ENCODE peak calls at places on chromosome 22, in nine cellular contexts. One of them, this sample, is unnamed.

GRCh38 chr22:23402275-23403151 is 177.6 kb downstream of the IGLL1 start:
- DNase-seq in cardiac muscle cell: peak; percentile 75
- DNase-seq in endothelial cell: peak; percentile 82
- DNase-seq in stimulated activated CD8-positive, alpha-beta memory T cell treated with anti-CD3 and anti-CD28 coated beads, Interleukin-7, amount 100 ng/mL, for 24 hours: no peak
- DNase-seq in esophagus squamous epithelium: no peak
- DNase-seq in right cardiac atrium: peak; percentile 87
- DNase-seq in GM23338: peak; percentile 88
- DNase-seq in SW 1271: no peak
- DNase-seq in HEK293T: peak; percentile 91
- DNase-seq in this sample: peak; percentile 84

GRCh38 chr22:24819941-24820461 is 14.0 kb downstream of the SGSM1 start:
- DNase-seq in cardiac muscle cell: peak; percentile 68
- DNase-seq in endothelial cell: no peak
- DNase-seq in stimulated activated CD8-positive, alpha-beta memory T cell treated with anti-CD3 and anti-CD28 coated beads, Interleukin-7, amount 100 ng/mL, for 24 hours: no peak
- DNase-seq in esophagus squamous epithelium: no peak
- DNase-seq in right cardiac atrium: peak; percentile 89
- DNase-seq in GM23338: no peak
- DNase-seq in SW 1271: no peak
- DNase-seq in HEK293T: no peak
- DNase-seq in this sample: no peak

GRCh38 chr22:48649031-48649430 is 1178.6 kb downstream of the BRD1 start:
- DNase-seq in cardiac muscle cell: no peak
- DNase-seq in endothelial cell: no peak
- DNase-seq in stimulated activated CD8-positive, alpha-beta memory T cell treated with anti-CD3 and anti-CD28 coated beads, Interleukin-7, amount 100 ng/mL, for 24 hours: no peak
- DNase-seq in esophagus squamous epithelium: no peak
- DNase-seq in right cardiac atrium: peak; percentile 11
- DNase-seq in GM23338: no peak
- DNase-seq in SW 1271: no peak
- DNase-seq in HEK293T: no peak
- DNase-seq in this sample: no peak

GRCh38 chr22:27930246-27931060 is 11.4 kb upstream of the PITPNB start:
- DNase-seq in cardiac muscle cell: peak; percentile 12
- DNase-seq in endothelial cell: no peak
- DNase-seq in stimulated activated CD8-positive, alpha-beta memory T cell treated with anti-CD3 and anti-CD28 coated beads, Interleukin-7, amount 100 ng/mL, for 24 hours: no peak
- DNase-seq in esophagus squamous epithelium: no peak
- DNase-seq in right cardiac atrium: no peak
- DNase-seq in GM23338: peak; percentile 8
- DNase-seq in SW 1271: no peak
- DNase-seq in HEK293T: no peak
- DNase-seq in this sample: no peak

GRCh38 chr22:25447067-25447688 is 117.3 kb upstream of the GRK3 start:
- DNase-seq in cardiac muscle cell: no peak
- DNase-seq in endothelial cell: no peak
- DNase-seq in stimulated activated CD8-positive, alpha-beta memory T cell treated with anti-CD3 and anti-CD28 coated beads, Interleukin-7, amount 100 ng/mL, for 24 hours: no peak
- DNase-seq in esophagus squamous epithelium: no peak
- DNase-seq in right cardiac atrium: no peak
- DNase-seq in GM23338: peak; percentile 21
- DNase-seq in SW 1271: no peak
- DNase-seq in HEK293T: no peak
- DNase-seq in this sample: no peak

GRCh38 chr22:44030051-44030701 is 6.1 kb downstream of the PARVB start:
- DNase-seq in cardiac muscle cell: no peak
- DNase-seq in endothelial cell: no peak
- DNase-seq in stimulated activated CD8-positive, alpha-beta memory T cell treated with anti-CD3 and anti-CD28 coated beads, Interleukin-7, amount 100 ng/mL, for 24 hours: no peak
- DNase-seq in esophagus squamous epithelium: no peak
- DNase-seq in right cardiac atrium: no peak
- DNase-seq in GM23338: no peak
- DNase-seq in SW 1271: no peak
- DNase-seq in HEK293T: no peak
- DNase-seq in this sample: no peak

GRCh38 chr22:42976131-42976530 is 38.8 kb downstream of the PACSIN2 start:
- DNase-seq in cardiac muscle cell: no peak
- DNase-seq in endothelial cell: no peak
- DNase-seq in stimulated activated CD8-positive, alpha-beta memory T cell treated with anti-CD3 and anti-CD28 coated beads, Interleukin-7, amount 100 ng/mL, for 24 hours: no peak
- DNase-seq in esophagus squamous epithelium: no peak
- DNase-seq in right cardiac atrium: no peak
- DNase-seq in GM23338: peak; percentile 48
- DNase-seq in SW 1271: no peak
- DNase-seq in HEK293T: no peak
- DNase-seq in this sample: no peak

GRCh38 chr22:36334838-36335603 is 52.7 kb downstream of the MYH9 start:
- DNase-seq in cardiac muscle cell: peak; percentile 67
- DNase-seq in endothelial cell: no peak
- DNase-seq in stimulated activated CD8-positive, alpha-beta memory T cell treated with anti-CD3 and anti-CD28 coated beads, Interleukin-7, amount 100 ng/mL, for 24 hours: no peak
- DNase-seq in esophagus squamous epithelium: no peak
- DNase-seq in right cardiac atrium: peak; percentile 78
- DNase-seq in GM23338: no peak
- DNase-seq in SW 1271: no peak
- DNase-seq in HEK293T: no peak
- DNase-seq in this sample: no peak

GRCh38 chr22:45120931-45121330 is 42.8 kb upstream of the NUP50 start:
- DNase-seq in cardiac muscle cell: no peak
- DNase-seq in endothelial cell: no peak
- DNase-seq in stimulated activated CD8-positive, alpha-beta memory T cell treated with anti-CD3 and anti-CD28 coated beads, Interleukin-7, amount 100 ng/mL, for 24 hours: no peak
- DNase-seq in esophagus squamous epithelium: no peak
- DNase-seq in right cardiac atrium: no peak
- DNase-seq in GM23338: no peak
- DNase-seq in SW 1271: no peak
- DNase-seq in HEK293T: no peak
- DNase-seq in this sample: no peak

GRCh38 chr22:47610281-47610680 is 847.8 kb downstream of the TBC1D22A start:
- DNase-seq in cardiac muscle cell: no peak
- DNase-seq in endothelial cell: no peak
- DNase-seq in stimulated activated CD8-positive, alpha-beta memory T cell treated with anti-CD3 and anti-CD28 coated beads, Interleukin-7, amount 100 ng/mL, for 24 hours: no peak
- DNase-seq in esophagus squamous epithelium: no peak
- DNase-seq in right cardiac atrium: no peak
- DNase-seq in GM23338: no peak
- DNase-seq in SW 1271: no peak
- DNase-seq in HEK293T: no peak
- DNase-seq in this sample: no peak

GRCh38 chr22:38523479-38523878 is 17.4 kb upstream of the DDX17 start:
- DNase-seq in cardiac muscle cell: no peak
- DNase-seq in endothelial cell: no peak
- DNase-seq in stimulated activated CD8-positive, alpha-beta memory T cell treated with anti-CD3 and anti-CD28 coated beads, Interleukin-7, amount 100 ng/mL, for 24 hours: no peak
- DNase-seq in esophagus squamous epithelium: no peak
- DNase-seq in right cardiac atrium: no peak
- DNase-seq in GM23338: no peak
- DNase-seq in SW 1271: no peak
- DNase-seq in HEK293T: no peak
- DNase-seq in this sample: no peak

GRCh38 chr22:32776800-32777199 is 24.7 kb upstream of the TIMP3 start:
- DNase-seq in cardiac muscle cell: no peak
- DNase-seq in endothelial cell: no peak
- DNase-seq in stimulated activated CD8-positive, alpha-beta memory T cell treated with anti-CD3 and anti-CD28 coated beads, Interleukin-7, amount 100 ng/mL, for 24 hours: no peak
- DNase-seq in esophagus squamous epithelium: no peak
- DNase-seq in right cardiac atrium: no peak
- DNase-seq in GM23338: no peak
- DNase-seq in SW 1271: no peak
- DNase-seq in HEK293T: no peak
- DNase-seq in this sample: no peak

GRCh38 chr22:28072066-28072465 is 153.0 kb upstream of the PITPNB start:
- DNase-seq in cardiac muscle cell: no peak
- DNase-seq in endothelial cell: no peak
- DNase-seq in stimulated activated CD8-positive, alpha-beta memory T cell treated with anti-CD3 and anti-CD28 coated beads, Interleukin-7, amount 100 ng/mL, for 24 hours: no peak
- DNase-seq in esophagus squamous epithelium: no peak
- DNase-seq in right cardiac atrium: no peak
- DNase-seq in GM23338: no peak
- DNase-seq in SW 1271: no peak
- DNase-seq in HEK293T: no peak
- DNase-seq in this sample: no peak

GRCh38 chr22:28112548-28113043 is 193.5 kb upstream of the PITPNB start:
- DNase-seq in cardiac muscle cell: peak; percentile 72
- DNase-seq in endothelial cell: peak; percentile 16
- DNase-seq in stimulated activated CD8-positive, alpha-beta memory T cell treated with anti-CD3 and anti-CD28 coated beads, Interleukin-7, amount 100 ng/mL, for 24 hours: no peak
- DNase-seq in esophagus squamous epithelium: no peak
- DNase-seq in right cardiac atrium: peak; percentile 74
- DNase-seq in GM23338: peak; percentile 41
- DNase-seq in SW 1271: peak; percentile 11
- DNase-seq in HEK293T: peak; percentile 67
- DNase-seq in this sample: peak; percentile 82

GRCh38 chr22:38214248-38215056 is 12.7 kb downstream of the MAFF start:
- DNase-seq in cardiac muscle cell: peak; percentile 82
- DNase-seq in endothelial cell: peak; percentile 75
- DNase-seq in stimulated activated CD8-positive, alpha-beta memory T cell treated with anti-CD3 and anti-CD28 coated beads, Interleukin-7, amount 100 ng/mL, for 24 hours: no peak
- DNase-seq in esophagus squamous epithelium: no peak
- DNase-seq in right cardiac atrium: peak; percentile 89
- DNase-seq in GM23338: peak; percentile 92
- DNase-seq in SW 1271: no peak
- DNase-seq in HEK293T: peak; percentile 100
- DNase-seq in this sample: peak; percentile 95

GRCh38 chr22:31850135-31850534 is 94.2 kb upstream of the YWHAH start:
- DNase-seq in cardiac muscle cell: no peak
- DNase-seq in endothelial cell: no peak
- DNase-seq in stimulated activated CD8-positive, alpha-beta memory T cell treated with anti-CD3 and anti-CD28 coated beads, Interleukin-7, amount 100 ng/mL, for 24 hours: no peak
- DNase-seq in esophagus squamous epithelium: no peak
- DNase-seq in right cardiac atrium: no peak
- DNase-seq in GM23338: no peak
- DNase-seq in SW 1271: no peak
- DNase-seq in HEK293T: no peak
- DNase-seq in this sample: no peak

GRCh38 chr22:21865041-21865440 is 2.4 kb downstream of the MAPK1 start:
- DNase-seq in cardiac muscle cell: peak; percentile 87
- DNase-seq in endothelial cell: no peak
- DNase-seq in stimulated activated CD8-positive, alpha-beta memory T cell treated with anti-CD3 and anti-CD28 coated beads, Interleukin-7, amount 100 ng/mL, for 24 hours: no peak
- DNase-seq in esophagus squamous epithelium: no peak
- DNase-seq in right cardiac atrium: peak; percentile 70
- DNase-seq in GM23338: no peak
- DNase-seq in SW 1271: no peak
- DNase-seq in HEK293T: no peak
- DNase-seq in this sample: no peak

GRCh38 chr22:37486224-37486845 is at the start of gene MFNG:
- DNase-seq in cardiac muscle cell: peak; percentile 25
- DNase-seq in endothelial cell: peak; percentile 73
- DNase-seq in stimulated activated CD8-positive, alpha-beta memory T cell treated with anti-CD3 and anti-CD28 coated beads, Interleukin-7, amount 100 ng/mL, for 24 hours: peak; percentile 45
- DNase-seq in esophagus squamous epithelium: peak; percentile 51
- DNase-seq in right cardiac atrium: peak; percentile 88
- DNase-seq in GM23338: peak; percentile 82
- DNase-seq in SW 1271: peak; percentile 32
- DNase-seq in HEK293T: peak; percentile 76
- DNase-seq in this sample: peak; percentile 59

GRCh38 chr22:38081636-38081940 is 2.4 kb downstream of the SLC16A8 start:
- DNase-seq in cardiac muscle cell: no peak
- DNase-seq in endothelial cell: no peak
- DNase-seq in stimulated activated CD8-positive, alpha-beta memory T cell treated with anti-CD3 and anti-CD28 coated beads, Interleukin-7, amount 100 ng/mL, for 24 hours: no peak
- DNase-seq in esophagus squamous epithelium: no peak
- DNase-seq in right cardiac atrium: no peak
- DNase-seq in GM23338: no peak
- DNase-seq in SW 1271: no peak
- DNase-seq in HEK293T: no peak
- DNase-seq in this sample: no peak

GRCh38 chr22:20315337-20316216 is 4.3 kb downstream of the DGCR6L start:
- DNase-seq in cardiac muscle cell: no peak
- DNase-seq in endothelial cell: no peak
- DNase-seq in stimulated activated CD8-positive, alpha-beta memory T cell treated with anti-CD3 and anti-CD28 coated beads, Interleukin-7, amount 100 ng/mL, for 24 hours: no peak
- DNase-seq in esophagus squamous epithelium: no peak
- DNase-seq in right cardiac atrium: peak; percentile 37
- DNase-seq in GM23338: no peak
- DNase-seq in SW 1271: no peak
- DNase-seq in HEK293T: no peak
- DNase-seq in this sample: no peak

GRCh38 chr22:32572741-32573140 is 98.1 kb downstream of the FBXO7 start:
- DNase-seq in cardiac muscle cell: no peak
- DNase-seq in endothelial cell: no peak
- DNase-seq in stimulated activated CD8-positive, alpha-beta memory T cell treated with anti-CD3 and anti-CD28 coated beads, Interleukin-7, amount 100 ng/mL, for 24 hours: no peak
- DNase-seq in esophagus squamous epithelium: no peak
- DNase-seq in right cardiac atrium: no peak
- DNase-seq in GM23338: no peak
- DNase-seq in SW 1271: no peak
- DNase-seq in HEK293T: no peak
- DNase-seq in this sample: no peak

GRCh38 chr22:45995405-45996101 is 18.6 kb upstream of the WNT7B start:
- DNase-seq in cardiac muscle cell: no peak
- DNase-seq in endothelial cell: no peak
- DNase-seq in stimulated activated CD8-positive, alpha-beta memory T cell treated with anti-CD3 and anti-CD28 coated beads, Interleukin-7, amount 100 ng/mL, for 24 hours: no peak
- DNase-seq in esophagus squamous epithelium: no peak
- DNase-seq in right cardiac atrium: peak; percentile 54
- DNase-seq in GM23338: no peak
- DNase-seq in SW 1271: no peak
- DNase-seq in HEK293T: no peak
- DNase-seq in this sample: no peak

GRCh38 chr22:39955675-39956074 is 4.5 kb upstream of the TMA7B start:
- DNase-seq in cardiac muscle cell: peak; percentile 37
- DNase-seq in endothelial cell: no peak
- DNase-seq in stimulated activated CD8-positive, alpha-beta memory T cell treated with anti-CD3 and anti-CD28 coated beads, Interleukin-7, amount 100 ng/mL, for 24 hours: no peak
- DNase-seq in esophagus squamous epithelium: no peak
- DNase-seq in right cardiac atrium: no peak
- DNase-seq in GM23338: no peak
- DNase-seq in SW 1271: no peak
- DNase-seq in HEK293T: no peak
- DNase-seq in this sample: no peak

GRCh38 chr22:25623310-25623734 is 58.8 kb downstream of the GRK3 start:
- DNase-seq in cardiac muscle cell: no peak
- DNase-seq in endothelial cell: no peak
- DNase-seq in stimulated activated CD8-positive, alpha-beta memory T cell treated with anti-CD3 and anti-CD28 coated beads, Interleukin-7, amount 100 ng/mL, for 24 hours: no peak
- DNase-seq in esophagus squamous epithelium: no peak
- DNase-seq in right cardiac atrium: no peak
- DNase-seq in GM23338: no peak
- DNase-seq in SW 1271: no peak
- DNase-seq in HEK293T: no peak
- DNase-seq in this sample: no peak

GRCh38 chr22:37211853-37212173 is 464 bp downstream of the SSTR3 start:
- DNase-seq in cardiac muscle cell: no peak
- DNase-seq in endothelial cell: no peak
- DNase-seq in stimulated activated CD8-positive, alpha-beta memory T cell treated with anti-CD3 and anti-CD28 coated beads, Interleukin-7, amount 100 ng/mL, for 24 hours: no peak
- DNase-seq in esophagus squamous epithelium: no peak
- DNase-seq in right cardiac atrium: no peak
- DNase-seq in GM23338: no peak
- DNase-seq in SW 1271: no peak
- DNase-seq in HEK293T: no peak
- DNase-seq in this sample: no peak

GRCh38 chr22:39717099-39717498 is 146.5 kb downstream of the CACNA1I start:
- DNase-seq in cardiac muscle cell: no peak
- DNase-seq in endothelial cell: no peak
- DNase-seq in stimulated activated CD8-positive, alpha-beta memory T cell treated with anti-CD3 and anti-CD28 coated beads, Interleukin-7, amount 100 ng/mL, for 24 hours: no peak
- DNase-seq in esophagus squamous epithelium: no peak
- DNase-seq in right cardiac atrium: no peak
- DNase-seq in GM23338: no peak
- DNase-seq in SW 1271: no peak
- DNase-seq in HEK293T: no peak
- DNase-seq in this sample: no peak

GRCh38 chr22:29030618-29031235 is 30.9 kb downstream of the C22orf31 start:
- DNase-seq in cardiac muscle cell: peak; percentile 86
- DNase-seq in endothelial cell: peak; percentile 53
- DNase-seq in stimulated activated CD8-positive, alpha-beta memory T cell treated with anti-CD3 and anti-CD28 coated beads, Interleukin-7, amount 100 ng/mL, for 24 hours: no peak
- DNase-seq in esophagus squamous epithelium: no peak
- DNase-seq in right cardiac atrium: peak; percentile 86
- DNase-seq in GM23338: peak; percentile 86
- DNase-seq in SW 1271: peak; percentile 6
- DNase-seq in HEK293T: peak; percentile 78
- DNase-seq in this sample: peak; percentile 48

GRCh38 chr22:44663256-44663999 is 38.6 kb upstream of the PRR5 start:
- DNase-seq in cardiac muscle cell: no peak
- DNase-seq in endothelial cell: no peak
- DNase-seq in stimulated activated CD8-positive, alpha-beta memory T cell treated with anti-CD3 and anti-CD28 coated beads, Interleukin-7, amount 100 ng/mL, for 24 hours: no peak
- DNase-seq in esophagus squamous epithelium: no peak
- DNase-seq in right cardiac atrium: no peak
- DNase-seq in GM23338: no peak
- DNase-seq in SW 1271: no peak
- DNase-seq in HEK293T: no peak
- DNase-seq in this sample: no peak

GRCh38 chr22:23060612-23061400 is 9.5 kb upstream of the GNAZ start:
- DNase-seq in cardiac muscle cell: no peak
- DNase-seq in endothelial cell: no peak
- DNase-seq in stimulated activated CD8-positive, alpha-beta memory T cell treated with anti-CD3 and anti-CD28 coated beads, Interleukin-7, amount 100 ng/mL, for 24 hours: no peak
- DNase-seq in esophagus squamous epithelium: no peak
- DNase-seq in right cardiac atrium: no peak
- DNase-seq in GM23338: no peak
- DNase-seq in SW 1271: no peak
- DNase-seq in HEK293T: no peak
- DNase-seq in this sample: peak; percentile 12

GRCh38 chr22:20904008-20904979 is 12.9 kb upstream of the CRKL start:
- DNase-seq in cardiac muscle cell: peak; percentile 97
- DNase-seq in endothelial cell: no peak
- DNase-seq in stimulated activated CD8-positive, alpha-beta memory T cell treated with anti-CD3 and anti-CD28 coated beads, Interleukin-7, amount 100 ng/mL, for 24 hours: no peak
- DNase-seq in esophagus squamous epithelium: no peak
- DNase-seq in right cardiac atrium: no peak
- DNase-seq in GM23338: no peak
- DNase-seq in SW 1271: peak; percentile 32
- DNase-seq in HEK293T: no peak
- DNase-seq in this sample: no peak